ENCODE peak calls at places on chromosomes 11 and 22, in nine cellular contexts. Z is NCI-H1436, X is myocyte, P is NCI-H1092 treated with DMSO at 0.1 percent for 48 hours, L is NCI-H345, R is NCI-H460, U is fibroblast of villous mesenchyme, B is amygdala, C is choroid plexus epithelial cell. S is an unnamed sample.

GRCh38 chr11:31628111-31628510 is 118.5 kb downstream of the ELP4 start:
- DNase-seq in Z (peak; percentile 61), X (no peak), P (no peak), L (peak; percentile 3), R (no peak), U (no peak), B (no peak), C (no peak), S (no peak)

GRCh38 chr11:35267504-35267903 is 128.5 kb downstream of the CD44 start:
- DNase-seq in Z (no peak), X (no peak), P (no peak), L (no peak), R (no peak), U (peak; percentile 42), B (no peak), C (peak; percentile 83), S (no peak)

GRCh38 chr11:121429556-121429955 is 22.6 kb upstream of the SORL1 start:
- DNase-seq in Z (no peak), X (no peak), P (no peak), L (no peak), R (no peak), U (no peak), B (no peak), C (no peak), S (no peak)

GRCh38 chr22:24482586-24482985 is 12.5 kb upstream of the UPB1 start:
- DNase-seq in Z (peak; percentile 80), X (no peak), P (peak; percentile 44), L (no peak), R (peak; percentile 33), U (peak; percentile 80), B (no peak), C (peak; percentile 85), S (peak; percentile 48)

GRCh38 chr11:46364056-46364455 is 16.8 kb downstream of the DGKZ start:
- DNase-seq in Z (no peak), X (no peak), P (no peak), L (no peak), R (no peak), U (no peak), B (no peak), C (no peak), S (no peak)

GRCh38 chr22:31451709-31452571 is 37.7 kb downstream of the EIF4ENIF1 start:
- DNase-seq in Z (no peak), X (peak; percentile 79), P (peak; percentile 3), L (no peak), R (peak; percentile 33), U (peak; percentile 54), B (no peak), C (peak; percentile 86), S (no peak)

GRCh38 chr11:33259869-33260268 is 2.7 kb downstream of the HIPK3 start:
- DNase-seq in Z (no peak), X (no peak), P (no peak), L (no peak), R (no peak), U (peak; percentile 18), B (no peak), C (no peak), S (no peak)

GRCh38 chr22:47356433-47357011 is 594.1 kb downstream of the TBC1D22A start:
- DNase-seq in Z (no peak), X (no peak), P (no peak), L (no peak), R (no peak), U (no peak), B (no peak), C (no peak), S (no peak)

GRCh38 chr11:113643701-113644100 is 62.4 kb downstream of the TMPRSS5 start:
- DNase-seq in Z (no peak), X (no peak), P (no peak), L (no peak), R (no peak), U (no peak), B (no peak), C (no peak), S (no peak)

GRCh38 chr22:27372969-27373670 is 428.4 kb downstream of the MN1 start:
- DNase-seq in Z (peak; percentile 91), X (no peak), P (no peak), L (no peak), R (peak; percentile 69), U (no peak), B (no peak), C (peak; percentile 33), S (no peak)

GRCh38 chr22:36409911-36410756 is 22.4 kb upstream of the MYH9 start:
- DNase-seq in Z (peak; percentile 98), X (no peak), P (peak; percentile 95), L (peak; percentile 96), R (peak; percentile 72), U (peak; percentile 60), B (no peak), C (peak; percentile 83), S (no peak)

GRCh38 chr11:74842967-74843366 is 94.3 kb downstream of the RNF169 start:
- DNase-seq in Z (no peak), X (no peak), P (no peak), L (no peak), R (no peak), U (no peak), B (no peak), C (no peak), S (no peak)

GRCh38 chr11:18721576-18722292 is 4.3 kb downstream of the IGSF22 start:
- DNase-seq in Z (no peak), X (peak; percentile 39), P (peak; percentile 58), L (peak; percentile 14), R (no peak), U (peak; percentile 30), B (peak; percentile 37), C (peak; percentile 55), S (no peak)

S was measured in SK-N-MC.